ENCODE peak calls at places on chromosomes 5 and 9, in eight cellular contexts. H is H1, D is endothelial cell of umbilical vein, O is HepG2, R is SK-N-SH, V is HCT116, P is K562, Y is GM12878. S is an unnamed sample.

GRCh38 chr9:114300153-114300845 is 22.6 kb upstream of the ORM1 start:
- DNase-seq in R (no peak), P (no peak), Y (no peak), V (no peak), D (no peak), O (no peak), H (peak; percentile 37), S (no peak)

GRCh38 chr5:65769539-65769938 is 47.5 kb downstream of the NLN start:
- DNase-seq in O (no peak), H (no peak), P (no peak), V (peak; percentile 2), R (no peak), Y (no peak), D (peak; percentile 74), S (peak; percentile 13)

GRCh38 chr5:111194053-111194452 is 30.1 kb upstream of the CAMK4 start:
- DNase-seq in D (no peak), P (no peak), H (no peak), R (no peak), V (no peak), Y (no peak), O (no peak), S (no peak)

GRCh38 chr9:132560604-132561304 is 21.7 kb upstream of the BARHL1 start:
- DNase-seq in H (no peak), R (peak; percentile 47), Y (no peak), O (no peak), P (no peak), D (no peak), V (no peak), S (no peak)

GRCh38 chr5:60810036-60810435 is 34.0 kb downstream of the ELOVL7 start:
- DNase-seq in O (no peak), R (no peak), P (no peak), D (no peak), H (no peak), V (no peak), Y (no peak), S (no peak)

GRCh38 chr9:4496497-4496896 is 6.2 kb downstream of the SLC1A1 start:
- DNase-seq in O (no peak), P (no peak), R (no peak), Y (no peak), D (no peak), V (no peak), H (no peak), S (no peak)

GRCh38 chr5:43281840-43282658 is 31.2 kb downstream of the HMGCS1 start:
- DNase-seq in D (no peak), O (no peak), Y (no peak), R (no peak), V (no peak), H (no peak), P (peak; percentile 59), S (no peak)

GRCh38 chr9:6757988-6758417 is 230 bp downstream of the KDM4C start:
- DNase-seq in V (no peak), H (peak; percentile 97), Y (no peak), O (no peak), R (peak; percentile 100), D (no peak), P (no peak), S (no peak)

GRCh38 chr5:37043693-37044092 is 167.1 kb downstream of the NIPBL start:
- DNase-seq in D (no peak), R (no peak), H (no peak), Y (no peak), P (peak; percentile 9), V (no peak), O (peak; percentile 3), S (peak; percentile 24)

GRCh38 chr5:93044860-93045666 is 536.0 kb downstream of the NR2F1-AS1 start:
- DNase-seq in O (no peak), D (no peak), V (no peak), R (peak; percentile 33), Y (no peak), H (no peak), P (no peak), S (no peak)

GRCh38 chr9:42386477-42386876 is 203.0 kb downstream of the SPATA31A6 start:
- DNase-seq in D (peak; percentile 11), P (peak; percentile 18), V (no peak), R (no peak), H (no peak), Y (no peak), O (no peak), S (no peak)

GRCh38 chr5:7094626-7095025 is 301.3 kb upstream of the ADCY2 start:
- DNase-seq in H (peak; percentile 73), V (no peak), P (peak; percentile 37), R (no peak), D (no peak), O (peak; percentile 6), Y (no peak), S (no peak)

GRCh38 chr5:89981871-89982773 is 427.4 kb downstream of the CETN3 start:
- DNase-seq in O (no peak), D (no peak), P (no peak), Y (no peak), R (peak; percentile 4), V (no peak), H (no peak), S (no peak)

DNA sequence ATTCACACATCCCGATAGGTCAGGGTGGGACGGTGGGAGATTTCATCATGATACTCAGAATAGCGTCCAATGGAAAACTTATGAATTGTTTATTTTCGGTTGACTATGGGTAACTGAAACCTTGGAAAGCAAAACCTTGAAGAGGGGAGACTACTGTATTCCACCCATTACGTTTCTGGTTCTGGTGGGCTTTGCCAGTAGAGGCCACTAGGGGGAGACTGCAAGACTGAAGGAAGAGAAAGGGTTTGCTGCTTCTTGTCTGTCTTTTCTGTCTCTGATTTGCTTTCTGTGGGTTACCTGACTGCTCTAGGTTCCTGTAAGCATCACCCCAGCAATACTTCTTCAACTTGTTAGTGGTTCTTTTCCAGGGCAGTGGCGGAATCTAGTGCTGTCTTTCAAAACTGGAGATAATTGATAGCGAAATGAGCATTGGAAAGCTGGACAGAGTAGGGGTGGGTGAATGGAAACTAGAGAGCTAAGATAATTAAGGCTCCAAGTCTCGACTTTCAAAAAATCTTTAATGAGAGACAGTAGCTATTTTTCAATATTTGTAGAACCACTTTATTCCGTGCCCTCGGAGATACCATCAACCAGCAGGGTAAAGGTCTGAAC is 27.0 kb downstream of the GRIN3A start:
- DNase-seq in P (peak; percentile 37), H (peak; percentile 85), V (no peak), O (peak; percentile 23), D (peak; percentile 1), R (peak; percentile 30), Y (no peak), S (peak; percentile 28)
- TF ChIP-seq MAX in P (no peak), H (no peak), V (no peak), O (no peak), D (no peak), R (no peak), Y (no peak), S (no peak)

DNA sequence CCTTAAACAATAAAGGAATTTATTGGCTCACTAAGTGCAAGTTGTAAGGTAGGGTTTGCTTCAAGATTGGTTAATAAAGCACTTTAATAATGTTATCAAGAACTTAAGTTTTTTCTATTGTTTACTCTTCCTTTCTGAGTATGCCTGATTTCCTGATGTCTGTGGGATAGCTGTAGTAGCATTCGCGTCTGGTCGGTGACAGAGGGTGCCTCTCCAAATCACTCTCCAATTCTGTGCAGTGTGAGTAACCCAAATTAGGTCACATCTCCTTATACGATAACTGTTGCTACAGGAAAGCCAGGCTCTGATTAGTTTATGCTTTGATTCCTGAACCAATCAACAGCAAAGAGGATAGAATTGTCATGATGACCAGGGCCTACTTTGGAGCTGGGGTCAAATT is 90.7 kb downstream of the CCDC192 start:
- DNase-seq in D (no peak), Y (no peak), O (no peak), R (no peak), V (no peak), P (no peak), H (no peak), S (no peak)
- H3K27ac ChIP-seq in D (no peak overlapping the region), Y (no peak overlapping the region), O (no peak overlapping the region), R (no peak overlapping the region), V (no peak overlapping the region), P (no peak overlapping the region), H (no peak overlapping the region), S (no peak overlapping the region)

GRCh38 chr9:36896296-36896695 is 137.8 kb downstream of the PAX5 start:
- DNase-seq in Y (no peak), O (no peak), H (no peak), R (no peak), V (no peak), D (no peak), P (no peak), S (no peak)

GRCh38 chr9:36897476-36897875 is 136.6 kb downstream of the PAX5 start:
- DNase-seq in H (no peak), O (no peak), V (no peak), Y (no peak), R (no peak), D (no peak), P (no peak), S (no peak)

GRCh38 chr9:36894695-36895310 is 139.3 kb downstream of the PAX5 start:
- DNase-seq in H (no peak), V (no peak), O (no peak), R (no peak), Y (no peak), D (no peak), P (no peak), S (no peak)

GRCh38 chr9:36897019-36897418 is 137.0 kb downstream of the PAX5 start:
- DNase-seq in Y (no peak), P (no peak), D (no peak), V (no peak), O (no peak), R (no peak), H (no peak), S (no peak)

DNA sequence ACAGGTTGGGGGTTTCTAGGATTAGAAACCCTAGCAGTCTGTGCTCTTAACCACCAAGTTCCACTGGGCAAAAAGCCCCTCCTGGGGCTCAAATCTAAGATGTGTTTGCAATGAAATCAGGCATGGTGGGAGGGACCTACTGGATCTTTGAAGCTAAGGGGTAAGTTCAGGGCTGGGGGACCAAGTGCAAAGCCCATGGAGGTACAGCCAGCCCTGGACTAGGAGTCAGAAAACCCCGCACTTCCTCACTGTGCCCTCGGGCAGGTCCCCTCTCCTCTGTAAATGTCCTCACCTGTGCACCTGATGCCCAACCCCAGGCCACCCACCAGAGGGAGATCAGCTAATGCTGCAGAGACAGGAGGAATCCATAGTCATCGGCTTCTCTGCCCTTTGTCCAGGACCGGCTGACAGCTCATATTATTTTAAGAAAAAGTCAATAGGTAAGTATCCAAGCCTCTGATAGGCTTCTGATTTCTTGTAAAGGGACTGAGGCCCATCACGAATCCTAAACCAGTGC is 138.3 kb downstream of the PAX5 start:
- DNase-seq in P (no peak), R (no peak), Y (no peak), V (no peak), H (no peak), D (no peak), O (no peak), S (no peak)
- TF ChIP-seq MAX in P (no peak), R (no peak), Y (no peak), V (no peak), H (no peak), D (no peak), O (no peak), S (no peak)

DNA sequence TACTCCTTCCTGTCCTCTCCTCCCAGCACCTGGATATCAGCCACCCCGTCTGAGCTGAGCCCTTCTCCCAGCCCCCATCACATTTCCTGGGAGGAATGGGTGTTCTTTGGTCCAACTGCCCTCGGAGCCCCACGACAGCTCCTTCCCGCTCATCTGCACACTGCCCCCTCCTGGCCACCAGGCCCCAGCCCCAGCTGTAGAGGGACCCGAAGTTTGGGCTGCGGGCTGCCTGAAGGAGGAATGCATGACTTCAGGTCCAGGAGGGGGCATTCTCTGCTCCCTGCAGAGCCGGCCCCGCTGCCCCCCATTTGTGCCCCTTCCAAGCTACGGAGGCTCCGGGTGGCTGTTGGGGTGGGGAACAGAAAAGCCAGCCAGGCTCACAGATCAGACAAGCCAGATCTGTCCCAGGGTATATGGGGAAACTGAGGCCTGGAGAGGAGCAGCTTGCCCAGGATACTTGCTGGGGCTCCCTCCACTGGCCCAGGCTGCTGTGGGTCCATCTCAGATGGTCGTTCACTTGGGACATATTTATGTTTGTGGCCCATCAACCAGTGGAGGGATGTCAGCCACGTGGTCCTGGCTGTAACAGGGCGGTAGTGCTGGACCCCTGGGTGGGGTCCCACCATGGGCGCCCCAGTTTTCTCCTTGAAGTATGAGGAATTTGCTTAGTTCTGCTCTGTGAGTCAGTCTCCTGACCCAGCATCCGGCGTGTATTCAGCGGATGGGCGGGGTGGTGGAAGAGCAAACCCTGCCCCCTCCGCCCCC is 33.1 kb downstream of the DAB2IP start:
- DNase-seq in P (peak; percentile 46), R (peak; percentile 72), V (no peak), Y (no peak), D (no peak), O (no peak), H (peak; percentile 91), S (peak; percentile 37)
- H3K27ac ChIP-seq in P (no peak overlapping the region), R (no peak overlapping the region), V (no peak overlapping the region), Y (no peak overlapping the region), D (no peak overlapping the region), O (no peak overlapping the region), H (no peak overlapping the region), S (no peak overlapping the region)